ENCODE peak calls at places on chromosomes 3 and 15, in five cellular contexts. Q, R, G, M and X are unnamed samples.

GRCh38 chr3:113695426-113695817 is 1.0 kb downstream of the USF3 start:
- DNase-seq in M (no peak), G (no peak), Q (no peak), R (no peak), X (no peak)

GRCh38 chr3:192888121-192888520 is 29.5 kb downstream of the MB21D2 start:
- DNase-seq in Q (no peak), G (no peak), M (no peak), R (no peak), X (no peak)

GRCh38 chr3:43996379-43997301 is 245.0 kb upstream of the TOPAZ1 start:
- DNase-seq in Q (no peak), M (no peak), G (no peak), R (no peak), X (peak)

GRCh38 chr15:98599911-98600685 is 48.2 kb upstream of the IGF1R start:
- DNase-seq in Q (peak), G (no peak), M (no peak), R (no peak), X (peak)

GRCh38 chr3:20185364-20185732 is 658 bp downstream of the SGO1 start:
- DNase-seq in M (no peak), Q (no peak), G (no peak), R (no peak), X (no peak)

GRCh38 chr3:153463895-153464294 is 301.9 kb downstream of the RAP2B start:
- DNase-seq in M (no peak), Q (no peak), R (no peak), G (no peak), X (no peak)

GRCh38 chr3:5138214-5138981 is 16.3 kb downstream of the ARL8B start:
- DNase-seq in G (no peak), Q (no peak), M (no peak), R (no peak), X (no peak)

GRCh38 chr3:127172211-127172610 is 20.7 kb upstream of the PRR23E start:
- DNase-seq in G (no peak), R (no peak), Q (no peak), M (no peak), X (no peak)

GRCh38 chr3:87834327-87834726 is 224.5 kb downstream of the CGGBP1 start:
- DNase-seq in M (no peak), G (no peak), R (no peak), Q (no peak), X (no peak)

GRCh38 chr15:99305761-99306505 is 54.7 kb downstream of the LRRC28 start:
- DNase-seq in R (peak), G (no peak), Q (peak), M (no peak), X (no peak)

GRCh38 chr3:135792174-135792573 is 173.4 kb upstream of the PPP2R3A start:
- DNase-seq in M (no peak), R (no peak), Q (no peak), G (no peak), X (no peak)

GRCh38 chr15:55791576-55792400 is 48.8 kb upstream of the PRTG start:
- DNase-seq in Q (no peak), R (no peak), M (no peak), G (no peak), X (no peak)

DNA sequence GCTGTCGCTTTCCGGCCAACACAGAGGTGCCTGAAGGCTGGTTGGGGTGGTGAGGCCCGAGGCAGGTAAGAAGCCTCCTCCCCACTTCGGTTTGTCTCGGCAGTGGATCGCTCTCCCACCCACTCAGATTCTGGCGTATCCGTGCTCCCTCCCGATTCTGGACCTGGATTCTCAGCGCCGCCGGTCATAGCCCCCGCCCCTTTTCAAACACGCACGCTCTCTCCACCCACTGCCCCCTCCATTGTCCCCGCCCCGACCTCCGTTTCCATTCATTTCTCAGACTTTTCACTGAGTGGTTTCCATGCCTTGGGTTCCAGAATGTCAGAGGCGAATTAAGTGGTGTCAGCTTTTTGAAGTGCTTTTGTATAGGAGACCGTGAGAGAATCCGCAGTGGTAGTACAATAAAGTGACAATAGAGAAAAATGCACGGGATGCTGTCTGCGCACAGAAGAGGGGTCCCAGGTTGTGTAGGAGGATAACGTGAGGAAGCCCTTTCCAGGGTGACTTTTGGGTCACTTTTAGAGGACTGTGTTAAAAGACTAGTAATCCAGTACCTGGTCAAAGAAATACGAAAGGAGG is at the start of gene SENP8:
- DNase-seq in M (peak), Q (no peak), R (no peak), G (no peak), X (no peak)
- TF ChIP-seq POLR2AphosphoS5 in M (no peak), Q (no peak), R (no peak), G (peak), X (peak)

GRCh38 chr3:147518465-147518864 is 109.3 kb downstream of the ZIC1 start:
- DNase-seq in R (no peak), Q (no peak), G (no peak), M (no peak), X (no peak)

GRCh38 chr3:147509444-147509843 is 100.3 kb downstream of the ZIC1 start:
- DNase-seq in Q (no peak), M (no peak), G (no peak), R (no peak), X (no peak)

GRCh38 chr3:147513785-147514184 is 104.6 kb downstream of the ZIC1 start:
- DNase-seq in G (no peak), Q (no peak), R (no peak), M (no peak), X (no peak)

DNA sequence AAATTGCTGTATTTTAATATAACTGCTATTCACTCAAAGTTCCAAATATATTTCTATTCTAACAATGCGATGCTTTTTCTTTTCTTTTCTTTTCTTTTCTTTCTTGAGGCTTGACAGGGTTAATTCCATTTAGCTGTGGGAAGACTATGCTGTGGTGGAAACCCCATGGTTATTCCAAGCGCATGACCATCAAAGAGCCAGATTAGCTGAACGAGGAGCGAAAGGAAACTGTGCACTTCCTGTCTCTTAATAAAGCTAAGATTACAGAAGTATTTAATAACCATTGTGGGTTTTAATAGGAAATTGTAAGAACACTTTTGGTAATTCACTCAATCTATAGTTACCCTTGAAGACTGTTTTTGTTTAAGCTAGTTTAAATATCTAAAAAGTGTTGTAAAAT is 105.2 kb downstream of the ZIC1 start:
- DNase-seq in M (no peak), R (no peak), Q (no peak), G (no peak), X (no peak)
- TF ChIP-seq POLR2AphosphoS5 in M (no peak), R (no peak), Q (no peak), G (no peak), X (no peak)

GRCh38 chr3:177465243-177465642 is 268.0 kb upstream of the TBL1XR1 start:
- DNase-seq in G (no peak), Q (peak), M (no peak), R (peak), X (no peak)

GRCh38 chr3:177467268-177467985 is 270.1 kb upstream of the TBL1XR1 start:
- DNase-seq in M (no peak), R (no peak), G (no peak), Q (no peak), X (no peak)

GRCh38 chr3:177463863-177464262 is 266.6 kb upstream of the TBL1XR1 start:
- DNase-seq in G (no peak), R (no peak), M (no peak), Q (no peak), X (no peak)

GRCh38 chr3:177466076-177466475 is 268.8 kb upstream of the TBL1XR1 start:
- DNase-seq in M (no peak), Q (no peak), R (no peak), G (no peak), X (no peak)

GRCh38 chr3:177464392-177465225 is 267.3 kb upstream of the TBL1XR1 start:
- DNase-seq in R (no peak), Q (no peak), M (no peak), G (no peak), X (no peak)
- TF ChIP-seq POLR2AphosphoS5 in R (no peak), Q (no peak), M (no peak), G (no peak), X (no peak)

GRCh38 chr15:39213385-39213840 is 367.5 kb upstream of the THBS1 start:
- DNase-seq in Q (no peak), M (no peak), R (peak), G (no peak), X (no peak)
- TF ChIP-seq POLR2AphosphoS5 in Q (no peak), M (no peak), R (no peak), G (no peak), X (no peak)

GRCh38 chr3:136898954-136899353 is 36.9 kb downstream of the NCK1 start:
- DNase-seq in R (no peak), G (no peak), Q (no peak), M (no peak), X (no peak)
- TF ChIP-seq POLR2AphosphoS5 in R (no peak), G (no peak), Q (no peak), M (no peak), X (no peak)

DNA sequence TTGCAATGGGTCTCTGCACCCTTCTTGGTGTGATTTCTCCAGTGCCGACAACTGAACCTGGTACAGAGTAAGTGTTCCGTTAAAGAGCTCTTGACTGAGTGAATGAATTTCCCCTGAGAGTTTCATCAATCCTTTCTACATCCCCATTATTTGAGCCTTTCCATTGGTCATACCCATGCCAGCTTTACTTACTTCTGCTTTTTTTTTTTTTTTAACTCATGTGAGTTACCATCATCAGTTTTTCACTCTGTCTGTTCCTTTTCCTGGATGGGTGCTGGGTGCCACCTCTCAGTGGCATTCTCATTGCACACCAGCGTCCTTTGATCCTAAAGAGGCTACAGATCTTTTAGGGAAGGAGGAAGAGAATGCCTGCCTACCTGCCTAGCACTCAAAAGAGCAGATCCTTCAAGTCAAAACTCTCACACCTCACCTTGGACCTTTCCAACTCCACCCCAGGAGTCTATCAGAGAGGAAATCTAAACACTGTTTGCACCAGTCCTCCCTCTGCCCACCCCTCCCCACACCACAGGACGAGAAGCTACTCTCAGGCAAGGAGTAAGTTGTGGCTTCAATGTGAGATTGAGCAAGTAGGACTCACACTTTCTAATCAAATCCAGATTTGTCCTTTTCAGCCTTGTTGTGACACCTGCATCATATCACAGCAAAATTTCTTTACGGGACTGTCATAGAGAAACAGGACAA is 13.1 kb upstream of the USP3 start:
- DNase-seq in R (no peak), M (no peak), Q (no peak), G (no peak), X (peak)
- TF ChIP-seq POLR2AphosphoS5 in R (no peak), M (no peak), Q (no peak), G (no peak), X (no peak)

DNA sequence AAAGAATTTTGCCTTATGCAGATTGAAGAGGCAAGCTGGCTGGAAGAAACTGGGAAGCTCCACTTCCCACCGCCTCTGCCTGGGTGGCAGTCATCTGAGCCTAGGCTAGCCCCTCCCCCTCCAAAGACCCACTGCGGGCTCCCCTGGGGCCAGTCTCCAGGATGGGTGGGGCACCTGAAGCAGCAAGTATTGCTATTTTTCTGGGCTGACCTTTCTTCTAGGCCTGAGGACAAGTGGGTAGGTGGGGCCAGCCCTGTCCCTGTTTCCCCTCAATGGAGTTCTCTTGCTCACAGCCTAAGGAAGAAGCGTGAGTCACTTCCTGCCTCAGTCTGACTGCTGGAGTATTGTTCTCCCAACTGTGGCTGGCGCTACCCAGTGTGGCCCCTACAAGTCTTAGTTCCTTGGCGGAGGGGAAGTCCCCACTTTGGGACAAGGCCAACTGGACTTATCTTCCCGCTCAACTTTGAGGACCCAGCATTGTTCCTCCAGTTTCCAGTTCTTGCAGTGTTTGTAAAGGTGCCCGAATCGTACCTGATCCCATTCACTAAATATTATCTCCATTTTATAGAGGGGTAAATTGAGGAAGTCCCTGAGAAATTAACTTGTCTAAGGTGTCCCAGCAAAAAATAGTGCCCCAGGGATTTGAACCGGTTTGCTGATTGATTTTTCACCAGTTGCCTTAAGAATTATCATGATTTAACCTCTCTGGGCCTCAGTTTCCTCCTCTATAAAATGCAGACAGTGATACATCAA is 1.4 kb downstream of the FURIN start:
- DNase-seq in R (no peak), G (no peak), M (no peak), Q (peak), X (peak)
- TF ChIP-seq POLR2AphosphoS5 in R (peak), G (no peak), M (peak), Q (no peak), X (peak)

DNA sequence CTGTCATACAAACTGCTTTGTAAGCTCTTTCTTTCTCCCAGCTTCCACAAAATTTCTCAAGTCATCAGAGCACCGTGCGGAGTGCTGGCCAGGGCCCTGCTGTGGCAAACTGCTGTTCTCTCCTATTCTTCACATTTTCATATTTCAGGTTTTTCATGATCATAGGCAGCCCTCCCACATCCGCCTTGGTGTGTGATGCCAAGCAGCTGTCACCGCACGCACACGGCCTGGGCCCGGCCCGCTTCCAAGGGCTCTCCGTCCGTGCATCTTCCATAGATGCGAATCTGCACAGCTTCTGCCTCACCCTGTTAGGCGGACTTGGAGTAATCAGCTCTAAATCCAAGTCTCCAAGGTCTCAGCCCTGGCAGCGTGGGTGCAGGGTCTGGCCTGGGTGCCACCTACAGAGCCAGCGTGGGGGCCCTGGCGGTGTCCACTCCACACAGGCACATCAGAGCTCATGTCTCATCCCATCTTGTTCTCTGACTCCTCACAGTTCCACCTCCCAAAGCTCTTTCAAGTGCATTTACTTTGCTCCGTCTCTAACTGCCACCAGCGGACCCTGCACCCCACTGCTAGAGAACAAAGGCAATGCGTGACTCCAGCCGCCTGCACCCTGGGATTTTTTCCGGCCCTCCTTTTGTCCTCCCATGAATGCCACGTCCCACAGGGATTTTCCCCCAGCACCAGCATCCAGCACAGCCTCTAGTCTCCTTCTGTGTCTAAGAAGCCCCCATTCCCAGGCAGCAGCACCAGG is 27.2 kb downstream of the CYFIP1 start:
- DNase-seq in Q (no peak), R (no peak), M (no peak), G (no peak), X (peak)
- TF ChIP-seq POLR2AphosphoS5 in Q (no peak), R (no peak), M (no peak), G (no peak), X (peak)

GRCh38 chr3:11546657-11547302 is 96.9 kb downstream of the VGLL4 start:
- DNase-seq in R (no peak), M (no peak), G (no peak), Q (peak), X (peak)

GRCh38 chr3:11551019-11551418 is 92.7 kb downstream of the VGLL4 start:
- DNase-seq in G (no peak), Q (peak), M (no peak), R (no peak), X (peak)

GRCh38 chr3:11547498-11547897 is 96.2 kb downstream of the VGLL4 start:
- DNase-seq in G (no peak), M (no peak), R (no peak), Q (no peak), X (no peak)

GRCh38 chr3:11549580-11550140 is 94.1 kb downstream of the VGLL4 start:
- DNase-seq in M (no peak), G (no peak), Q (no peak), R (no peak), X (peak)

DNA sequence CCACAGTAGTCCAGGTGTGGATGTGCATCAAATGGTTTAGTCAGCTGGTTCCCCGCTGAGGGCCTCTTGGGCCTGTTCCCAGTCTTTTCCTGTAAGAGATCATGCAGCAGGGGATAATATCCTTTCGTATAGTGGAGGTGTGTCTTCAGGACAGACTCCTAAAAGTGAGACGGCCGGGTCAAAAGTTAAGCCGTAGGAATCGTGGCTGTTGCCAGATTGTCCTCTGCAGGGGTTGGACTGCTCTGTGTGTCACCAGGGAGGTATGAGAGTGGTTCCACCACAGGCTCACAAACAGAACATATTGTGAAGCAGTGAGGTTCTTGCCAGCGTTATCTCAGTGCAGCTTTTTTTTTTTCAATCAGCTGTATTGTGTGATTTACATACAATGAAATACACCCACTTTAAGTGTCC is 95.0 kb downstream of the VGLL4 start:
- DNase-seq in R (peak), G (peak), Q (peak), M (no peak), X (peak)
- TF ChIP-seq POLR2AphosphoS5 in R (no peak), G (peak), Q (no peak), M (no peak), X (no peak)